ENCODE peak calls at places on chromosomes 4 and X, in six cellular contexts. J, H, W, P, R and D are unnamed samples.

GRCh38 chrX:45860450-45860849 is 659.8 kb upstream of the DIPK2B start:
- DNase-seq in J (no peak), H (no peak), W (no peak), P (no peak), R (no peak), D (peak)

GRCh38 chr4:23779839-23780238 is 110.0 kb downstream of the PPARGC1A start:
- DNase-seq in J (no peak), H (no peak), W (no peak), P (no peak), R (no peak), D (no peak)

GRCh38 chr4:101065935-101066485 is 281.3 kb downstream of the PPP3CA start:
- DNase-seq in J (no peak), H (no peak), W (no peak), P (no peak), R (no peak), D (no peak)

GRCh38 chr4:37994569-37994968 is 34.4 kb downstream of the PTTG2 start:
- DNase-seq in J (no peak), H (no peak), W (no peak), P (no peak), R (no peak), D (peak)

GRCh38 chr4:158588285-158588684 is 66.6 kb downstream of the RXFP1 start:
- DNase-seq in J (no peak), H (no peak), W (no peak), P (no peak), R (no peak), D (no peak)

GRCh38 chr4:94532016-94532789 is 80.5 kb downstream of the PDLIM5 start:
- DNase-seq in J (no peak), H (no peak), W (no peak), P (peak), R (no peak), D (no peak)

GRCh38 chr4:740656-741282 is 35.1 kb downstream of the PCGF3 start:
- DNase-seq in J (no peak), H (no peak), W (no peak), P (peak), R (peak), D (no peak)

GRCh38 chr4:82090717-82091116 is 283.1 kb downstream of the HNRNPD start:
- DNase-seq in J (no peak), H (no peak), W (no peak), P (no peak), R (no peak), D (no peak)

GRCh38 chr4:188992706-188993105 is 853.5 kb downstream of the TRIML1 start:
- DNase-seq in J (no peak), H (no peak), W (no peak), P (no peak), R (no peak), D (no peak)

GRCh38 chr4:101122019-101122418 is 225.3 kb downstream of the PPP3CA start:
- DNase-seq in J (no peak), H (no peak), W (no peak), P (no peak), R (no peak), D (no peak)

GRCh38 chr4:3315566-3315965 is 22.7 kb downstream of the RGS12 start:
- DNase-seq in J (no peak), H (no peak), W (no peak), P (no peak), R (peak), D (no peak)

GRCh38 chr4:123055943-123056342 is 133.5 kb upstream of the NUDT6 start:
- DNase-seq in J (no peak), H (no peak), W (no peak), P (no peak), R (no peak), D (no peak)

GRCh38 chrX:48761674-48762471 is at the start of gene GLOD5:
- DNase-seq in J (peak), H (no peak), W (no peak), P (peak), R (no peak), D (no peak)

GRCh38 chr4:163161536-163162205 is 5.0 kb downstream of the NAF1 start:
- DNase-seq in J (no peak), H (no peak), W (no peak), P (no peak), R (no peak), D (no peak)

GRCh38 chrX:104307341-104307740 is 52.6 kb upstream of the ESX1 start:
- DNase-seq in J (no peak), H (no peak), W (no peak), P (no peak), R (no peak), D (no peak)

GRCh38 chr4:2090642-2091041 is 31.5 kb downstream of the NAT8L start:
- DNase-seq in J (no peak), H (no peak), W (no peak), P (no peak), R (no peak), D (no peak)

GRCh38 chr4:53365121-53365485 is 758 bp downstream of the SCFD2 start:
- DNase-seq in J (peak), H (no peak), W (no peak), P (no peak), R (no peak), D (peak)

GRCh38 chrX:11049976-11050375 is 61.2 kb upstream of the HCCS start:
- DNase-seq in J (no peak), H (no peak), W (no peak), P (no peak), R (no peak), D (no peak)

GRCh38 chr4:178664636-178665035 is 1222.4 kb upstream of the AGA start:
- DNase-seq in J (no peak), H (no peak), W (no peak), P (no peak), R (no peak), D (no peak)

GRCh38 chr4:42785817-42786216 is 106.7 kb upstream of the GRXCR1 start:
- DNase-seq in J (no peak), H (no peak), W (no peak), P (no peak), R (no peak), D (no peak)

GRCh38 chr4:5784960-5785611 is 74.1 kb downstream of the EVC start:
- DNase-seq in J (no peak), H (no peak), W (no peak), P (no peak), R (no peak), D (no peak)

GRCh38 chr4:4569036-4569435 is 27.2 kb upstream of the STX18 start:
- DNase-seq in J (no peak), H (no peak), W (no peak), P (no peak), R (no peak), D (no peak)

GRCh38 chr4:10321931-10322330 is 135.3 kb downstream of the ZNF518B start:
- DNase-seq in J (no peak), H (no peak), W (no peak), P (no peak), R (no peak), D (no peak)

GRCh38 chr4:111776546-111776945 is 368.7 kb upstream of the FAM241A start:
- DNase-seq in J (no peak), H (no peak), W (no peak), P (no peak), R (no peak), D (no peak)

GRCh38 chrX:69504626-69505612 is 793 bp downstream of the NALF2 start:
- DNase-seq in J (peak), H (no peak), W (no peak), P (no peak), R (no peak), D (no peak)

GRCh38 chr4:7295917-7296660 is 103.8 kb downstream of the SORCS2 start:
- DNase-seq in J (no peak), H (no peak), W (no peak), P (peak), R (peak), D (peak)

GRCh38 chrX:69232945-69233344 is 67.7 kb upstream of the PJA1 start:
- DNase-seq in J (peak), H (no peak), W (no peak), P (peak), R (no peak), D (peak)

GRCh38 chrX:22081475-22082092 is 49.5 kb downstream of the PHEX start:
- DNase-seq in J (peak), H (peak), W (peak), P (peak), R (no peak), D (peak)

GRCh38 chr4:46390353-46391058 is 578 bp upstream of the GABRA2 start:
- DNase-seq in J (no peak), H (no peak), W (no peak), P (no peak), R (peak), D (no peak)

GRCh38 chr4:55830741-55831140 is 11.2 kb downstream of the EXOC1L start:
- DNase-seq in J (no peak), H (no peak), W (no peak), P (no peak), R (no peak), D (no peak)

GRCh38 chr4:10608501-10609219 is 75.9 kb downstream of the CLNK start:
- DNase-seq in J (no peak), H (no peak), W (no peak), P (no peak), R (no peak), D (no peak)

GRCh38 chr4:151344948-151345347 is 19.5 kb upstream of the SH3D19 start:
- DNase-seq in J (no peak), H (no peak), W (no peak), P (no peak), R (no peak), D (no peak)

GRCh38 chr4:54384563-54384962 is 155.5 kb downstream of the PDGFRA start:
- DNase-seq in J (no peak), H (no peak), W (no peak), P (peak), R (peak), D (no peak)